ENCODE peak calls at places on chromosome 15, in ten cellular contexts. C, W, R, V, U, Z, F, M, J and K are unnamed samples.

GRCh38 chr15:27820232-27820631 is 278.9 kb downstream of the OCA2 start:
- DNase-seq in C (no peak), W (no peak), R (no peak), V (no peak), U (no peak), Z (no peak), F (no peak), M (peak), J (no peak), K (peak)

GRCh38 chr15:41772720-41773331 is 1.5 kb upstream of the MAPKBP1 start:
- DNase-seq in C (peak), W (peak), R (peak), V (peak), U (peak), Z (peak), F (peak), M (peak), J (no peak), K (peak)

GRCh38 chr15:80266113-80266512 is 14.1 kb upstream of the CTXND1 start:
- DNase-seq in C (no peak), W (no peak), R (no peak), V (no peak), U (no peak), Z (no peak), F (no peak), M (no peak), J (peak), K (no peak)

GRCh38 chr15:69304176-69304533 is 5.4 kb downstream of the PAQR5 start:
- DNase-seq in C (no peak), W (peak), R (no peak), V (no peak), U (no peak), Z (no peak), F (no peak), M (no peak), J (no peak), K (peak)

GRCh38 chr15:100109486-100110035 is 232.2 kb downstream of the ADAMTS17 start:
- DNase-seq in C (no peak), W (no peak), R (no peak), V (no peak), U (no peak), Z (no peak), F (no peak), M (no peak), J (no peak), K (no peak)

GRCh38 chr15:47754312-47754711 is 37.0 kb downstream of the SEMA6D start:
- DNase-seq in C (no peak), W (no peak), R (no peak), V (no peak), U (no peak), Z (no peak), F (no peak), M (peak), J (no peak), K (peak)

GRCh38 chr15:60827492-60827891 is 348.6 kb upstream of the ICE2 start:
- DNase-seq in C (no peak), W (no peak), R (no peak), V (no peak), U (no peak), Z (no peak), F (no peak), M (no peak), J (no peak), K (no peak)

GRCh38 chr15:88187195-88187594 is 69.3 kb downstream of the NTRK3 start:
- DNase-seq in C (peak), W (peak), R (no peak), V (no peak), U (peak), Z (no peak), F (no peak), M (peak), J (no peak), K (no peak)

GRCh38 chr15:64437982-64438381 is 22.4 kb upstream of the ZNF609 start:
- DNase-seq in C (no peak), W (no peak), R (no peak), V (no peak), U (no peak), Z (no peak), F (no peak), M (no peak), J (no peak), K (no peak)

GRCh38 chr15:96262097-96262496 is 68.4 kb upstream of the NR2F2 start:
- DNase-seq in C (no peak), W (no peak), R (no peak), V (no peak), U (no peak), Z (no peak), F (no peak), M (no peak), J (no peak), K (no peak)

GRCh38 chr15:39919396-39919739 is 698 bp downstream of the GPR176 start:
- DNase-seq in C (no peak), W (no peak), R (no peak), V (no peak), U (no peak), Z (no peak), F (no peak), M (no peak), J (no peak), K (no peak)

GRCh38 chr15:82778755-82779154 is 27.1 kb downstream of the FSD2 start:
- DNase-seq in C (no peak), W (no peak), R (no peak), V (no peak), U (no peak), Z (no peak), F (no peak), M (no peak), J (no peak), K (no peak)

GRCh38 chr15:44243146-44243545 is 45.4 kb upstream of the GOLM2 start:
- DNase-seq in C (no peak), W (no peak), R (no peak), V (no peak), U (no peak), Z (no peak), F (no peak), M (no peak), J (no peak), K (no peak)

GRCh38 chr15:35362195-35362829 is 183.7 kb downstream of the DPH6 start:
- DNase-seq in C (no peak), W (no peak), R (no peak), V (no peak), U (no peak), Z (no peak), F (no peak), M (no peak), J (no peak), K (peak)

GRCh38 chr15:39491917-39492490 is 88.9 kb upstream of the THBS1 start:
- DNase-seq in C (no peak), W (no peak), R (no peak), V (no peak), U (no peak), Z (no peak), F (no peak), M (peak), J (no peak), K (no peak)

GRCh38 chr15:42955518-42955917 is 34.9 kb upstream of the TTBK2 start:
- DNase-seq in C (no peak), W (no peak), R (no peak), V (no peak), U (no peak), Z (no peak), F (no peak), M (no peak), J (no peak), K (peak)